ENCODE peak calls at places on chromosomes 6 and 20, in five cellular contexts. One of them, this sample, is unnamed.

GRCh38 chr6:148835920-148836441 is 89.2 kb downstream of the UST start:
- DNase-seq in pancreas: no peak
- DNase-seq in Calu3: no peak
- DNase-seq in stomach: no peak
- DNase-seq in HFFc6: peak
- DNase-seq in this sample: no peak

GRCh38 chr20:10430000-10430466 is 4.0 kb downstream of the MKKS start:
- DNase-seq in pancreas: no peak
- DNase-seq in Calu3: no peak
- DNase-seq in stomach: no peak
- DNase-seq in HFFc6: no peak
- DNase-seq in this sample: no peak

GRCh38 chr6:111985202-111985731 is 68.6 kb upstream of the CCN6 start:
- DNase-seq in pancreas: peak
- DNase-seq in Calu3: peak
- DNase-seq in stomach: no peak
- DNase-seq in HFFc6: peak
- DNase-seq in this sample: no peak

GRCh38 chr6:105711216-105711615 is 308.3 kb upstream of the PREP start:
- DNase-seq in pancreas: no peak
- DNase-seq in Calu3: no peak
- DNase-seq in stomach: no peak
- DNase-seq in HFFc6: peak
- DNase-seq in this sample: no peak

GRCh38 chr20:35893942-35894341 is 60.4 kb downstream of the SCAND1 start:
- DNase-seq in pancreas: no peak
- DNase-seq in Calu3: no peak
- DNase-seq in stomach: no peak
- DNase-seq in HFFc6: no peak
- DNase-seq in this sample: no peak

GRCh38 chr6:71480577-71480976 is 192.0 kb downstream of the OGFRL1 start:
- DNase-seq in pancreas: no peak
- DNase-seq in Calu3: no peak
- DNase-seq in stomach: no peak
- DNase-seq in HFFc6: no peak
- DNase-seq in this sample: no peak

GRCh38 chr20:32123088-32123487 is 13.6 kb downstream of the TM9SF4 start:
- DNase-seq in pancreas: no peak
- DNase-seq in Calu3: no peak
- DNase-seq in stomach: no peak
- DNase-seq in HFFc6: no peak
- DNase-seq in this sample: no peak

GRCh38 chr6:75524322-75524972 is 30.8 kb upstream of the FILIP1 start:
- DNase-seq in pancreas: no peak
- DNase-seq in Calu3: peak
- DNase-seq in stomach: no peak
- DNase-seq in HFFc6: peak
- DNase-seq in this sample: no peak

GRCh38 chr6:136371951-136372350 is 82.3 kb upstream of the BCLAF1 start:
- DNase-seq in pancreas: no peak
- DNase-seq in Calu3: no peak
- DNase-seq in stomach: no peak
- DNase-seq in HFFc6: no peak
- DNase-seq in this sample: no peak

GRCh38 chr20:50858525-50858924 is 63.7 kb downstream of the BCAS4 start:
- DNase-seq in pancreas: no peak
- DNase-seq in Calu3: no peak
- DNase-seq in stomach: no peak
- DNase-seq in HFFc6: no peak
- DNase-seq in this sample: no peak

GRCh38 chr20:50854512-50855249 is 59.8 kb downstream of the BCAS4 start:
- DNase-seq in pancreas: no peak
- DNase-seq in Calu3: no peak
- DNase-seq in stomach: no peak
- DNase-seq in HFFc6: no peak
- DNase-seq in this sample: no peak

GRCh38 chr20:50857348-50857747 is 62.5 kb downstream of the BCAS4 start:
- DNase-seq in pancreas: no peak
- DNase-seq in Calu3: no peak
- DNase-seq in stomach: no peak
- DNase-seq in HFFc6: no peak
- DNase-seq in this sample: no peak

GRCh38 chr20:50856475-50857041 is 61.7 kb downstream of the BCAS4 start:
- DNase-seq in pancreas: no peak
- DNase-seq in Calu3: no peak
- DNase-seq in stomach: no peak
- DNase-seq in HFFc6: no peak
- DNase-seq in this sample: no peak

DNA sequence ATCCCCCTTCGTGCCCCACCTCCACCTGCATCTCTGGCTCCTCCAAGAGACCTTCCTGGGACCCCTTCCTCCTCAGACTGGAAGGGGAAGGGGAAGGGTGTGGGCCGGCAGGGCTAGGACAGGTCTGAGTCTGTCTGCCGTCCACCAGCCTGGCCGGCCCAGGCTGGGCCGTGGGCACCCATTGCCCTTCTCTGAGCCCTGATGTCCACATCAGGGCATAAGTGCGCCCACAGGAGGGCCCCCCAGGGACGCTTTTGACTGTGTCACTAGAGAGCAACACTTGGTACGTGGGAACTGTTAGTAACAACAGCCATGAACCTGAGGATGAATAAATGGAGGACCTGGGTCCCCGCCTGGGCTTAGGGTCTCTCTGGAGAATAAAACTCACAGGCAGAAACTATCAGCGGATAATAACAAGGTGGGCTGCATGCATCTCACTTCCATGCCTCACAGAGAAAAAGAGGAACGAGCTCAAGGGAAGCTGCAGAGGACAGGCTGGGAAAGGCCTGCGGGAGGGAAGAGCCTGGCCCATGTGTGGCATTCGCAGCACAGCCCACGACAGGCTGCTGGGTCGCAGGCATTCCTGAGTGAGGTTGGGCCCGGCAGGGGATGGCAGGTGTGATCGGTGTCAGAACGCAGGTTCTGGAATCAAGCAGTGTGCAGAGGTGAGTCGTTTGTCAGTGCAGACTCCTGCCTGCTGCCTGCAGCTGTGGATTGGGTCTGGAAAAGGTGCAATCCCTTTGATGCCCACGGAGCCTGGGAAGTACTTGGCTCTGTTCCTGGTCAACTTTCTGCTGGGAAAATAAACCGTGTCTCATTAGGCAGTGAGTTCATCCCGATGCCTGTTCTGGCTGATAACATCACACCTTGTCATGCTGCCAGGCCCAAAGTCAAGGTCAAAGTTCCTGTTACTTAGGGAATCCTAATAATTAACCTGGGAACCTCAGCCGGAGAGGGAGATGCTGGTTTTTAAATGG is 60.9 kb downstream of the BCAS4 start:
- DNase-seq in pancreas: peak
- DNase-seq in Calu3: peak
- DNase-seq in stomach: peak
- DNase-seq in HFFc6: peak
- DNase-seq in this sample: no peak
- TF ChIP-seq CTCF in pancreas: no peak
- TF ChIP-seq CTCF in Calu3: no peak
- TF ChIP-seq CTCF in stomach: no peak
- TF ChIP-seq CTCF in HFFc6: no peak
- TF ChIP-seq CTCF in this sample: no peak

GRCh38 chr6:156660389-156660788 is 116.8 kb upstream of the ARID1B start:
- DNase-seq in pancreas: no peak
- DNase-seq in Calu3: no peak
- DNase-seq in stomach: no peak
- DNase-seq in HFFc6: no peak
- DNase-seq in this sample: no peak

GRCh38 chr6:156658596-156659316 is 118.4 kb upstream of the ARID1B start:
- DNase-seq in pancreas: no peak
- DNase-seq in Calu3: no peak
- DNase-seq in stomach: no peak
- DNase-seq in HFFc6: no peak
- DNase-seq in this sample: no peak

GRCh38 chr6:156657311-156657710 is 119.9 kb upstream of the ARID1B start:
- DNase-seq in pancreas: no peak
- DNase-seq in Calu3: no peak
- DNase-seq in stomach: no peak
- DNase-seq in HFFc6: no peak
- DNase-seq in this sample: no peak

GRCh38 chr6:156658186-156658585 is 119.0 kb upstream of the ARID1B start:
- DNase-seq in pancreas: no peak
- DNase-seq in Calu3: no peak
- DNase-seq in stomach: no peak
- DNase-seq in HFFc6: peak
- DNase-seq in this sample: peak

GRCh38 chr6:156659317-156660198 is 117.6 kb upstream of the ARID1B start:
- DNase-seq in pancreas: no peak
- DNase-seq in Calu3: no peak
- DNase-seq in stomach: no peak
- DNase-seq in HFFc6: no peak
- DNase-seq in this sample: no peak
- TF ChIP-seq CTCF in pancreas: no peak
- TF ChIP-seq CTCF in Calu3: no peak
- TF ChIP-seq CTCF in stomach: no peak
- TF ChIP-seq CTCF in HFFc6: no peak
- TF ChIP-seq CTCF in this sample: no peak

GRCh38 chr6:701215-701614 is 8.3 kb upstream of the EXOC2 start:
- DNase-seq in pancreas: no peak
- DNase-seq in Calu3: no peak
- DNase-seq in stomach: no peak
- DNase-seq in HFFc6: no peak
- DNase-seq in this sample: no peak

GRCh38 chr6:703562-703961 is 10.6 kb upstream of the EXOC2 start:
- DNase-seq in pancreas: no peak
- DNase-seq in Calu3: no peak
- DNase-seq in stomach: no peak
- DNase-seq in HFFc6: no peak
- DNase-seq in this sample: no peak

GRCh38 chr6:704037-704436 is 11.1 kb upstream of the EXOC2 start:
- DNase-seq in pancreas: no peak
- DNase-seq in Calu3: no peak
- DNase-seq in stomach: no peak
- DNase-seq in HFFc6: no peak
- DNase-seq in this sample: no peak

GRCh38 chr6:700490-700889 is 7.6 kb upstream of the EXOC2 start:
- DNase-seq in pancreas: no peak
- DNase-seq in Calu3: no peak
- DNase-seq in stomach: no peak
- DNase-seq in HFFc6: no peak
- DNase-seq in this sample: no peak

DNA sequence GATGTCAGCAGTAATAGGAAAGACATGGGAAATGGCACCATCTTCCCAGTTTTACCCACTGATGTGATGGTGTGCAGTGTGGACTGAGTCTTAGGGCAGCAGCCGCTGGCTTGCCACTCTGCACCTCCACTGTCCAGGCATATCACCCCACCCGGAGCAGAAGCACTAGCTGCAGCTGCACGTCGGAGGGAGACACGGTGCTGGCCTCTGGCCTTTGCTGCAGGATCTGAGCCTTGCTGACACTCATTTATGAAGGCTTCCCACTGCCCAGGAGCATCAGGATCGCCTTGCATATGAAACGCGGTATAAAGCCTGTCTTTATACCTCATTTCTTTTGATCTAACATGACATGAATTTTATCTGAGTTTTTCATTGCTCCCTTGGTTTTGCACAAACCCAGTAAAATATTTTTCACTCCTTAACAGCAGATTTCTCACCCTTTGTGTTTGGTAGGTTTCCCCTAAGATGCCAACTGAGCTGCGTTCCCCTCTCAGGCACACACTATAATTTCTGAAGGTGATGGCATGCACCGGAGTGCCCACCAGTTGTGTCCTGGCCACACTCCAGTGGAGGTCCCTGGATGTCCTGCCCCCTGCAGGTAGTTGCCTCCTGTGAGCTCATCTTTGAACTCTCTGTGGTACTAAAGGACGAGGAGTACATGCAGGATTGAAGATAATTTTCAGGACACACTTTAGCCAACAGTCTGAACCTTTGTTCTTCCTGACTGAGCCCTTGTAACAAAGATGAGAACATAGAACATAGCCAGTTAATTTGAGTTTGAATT is 8.9 kb upstream of the EXOC2 start:
- DNase-seq in pancreas: no peak
- DNase-seq in Calu3: no peak
- DNase-seq in stomach: no peak
- DNase-seq in HFFc6: no peak
- DNase-seq in this sample: no peak
- TF ChIP-seq CTCF in pancreas: no peak
- TF ChIP-seq CTCF in Calu3: no peak
- TF ChIP-seq CTCF in stomach: no peak
- TF ChIP-seq CTCF in HFFc6: peak
- TF ChIP-seq CTCF in this sample: no peak

DNA sequence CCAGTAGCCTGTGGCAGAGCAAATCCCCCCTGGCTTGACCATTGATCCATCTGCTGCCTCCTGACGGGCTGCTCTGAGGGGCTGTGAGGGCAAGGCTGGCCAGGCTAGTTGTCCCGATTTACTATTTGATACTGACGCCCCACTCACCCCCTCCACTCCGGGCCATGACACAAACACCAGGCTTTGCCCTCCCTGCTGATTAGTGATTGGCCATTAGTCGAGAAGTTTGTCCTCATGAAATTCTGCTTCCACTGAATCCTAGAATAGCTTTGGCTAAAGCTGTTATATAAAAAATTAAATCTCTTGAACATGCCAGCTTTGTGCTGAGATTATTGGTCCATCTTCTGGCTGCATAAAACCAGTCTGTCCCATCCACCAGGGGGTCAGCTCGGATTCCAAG is at the start of gene GABRR2:
- DNase-seq in pancreas: no peak
- DNase-seq in Calu3: no peak
- DNase-seq in stomach: no peak
- DNase-seq in HFFc6: no peak
- DNase-seq in this sample: no peak
- TF ChIP-seq CTCF in pancreas: no peak
- TF ChIP-seq CTCF in Calu3: no peak
- TF ChIP-seq CTCF in stomach: no peak
- TF ChIP-seq CTCF in HFFc6: no peak
- TF ChIP-seq CTCF in this sample: no peak

DNA sequence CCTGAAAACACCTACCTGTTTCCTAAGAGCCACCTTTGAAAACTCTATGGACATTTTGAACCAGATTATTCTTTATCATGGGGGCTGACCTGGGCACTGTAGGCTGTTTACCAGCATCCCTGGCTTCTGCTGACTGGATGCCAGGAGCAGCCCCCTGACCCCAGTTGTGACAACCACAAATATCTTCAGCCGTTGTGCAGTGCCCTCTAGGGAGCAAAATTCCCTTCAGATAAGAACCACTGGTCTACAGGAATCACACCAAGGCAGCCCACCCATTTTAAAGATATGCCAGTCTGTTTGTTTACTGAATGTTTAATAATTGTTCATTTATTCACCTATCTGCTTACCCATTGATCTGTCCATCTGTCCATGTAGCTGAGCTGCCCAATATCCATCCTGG is 276.9 kb downstream of the NRN1 start:
- DNase-seq in pancreas: no peak
- DNase-seq in Calu3: no peak
- DNase-seq in stomach: no peak
- DNase-seq in HFFc6: no peak
- DNase-seq in this sample: no peak
- TF ChIP-seq CTCF in pancreas: no peak
- TF ChIP-seq CTCF in Calu3: no peak
- TF ChIP-seq CTCF in stomach: no peak
- TF ChIP-seq CTCF in HFFc6: no peak
- TF ChIP-seq CTCF in this sample: no peak